ENCODE peak calls at places on chromosomes 11 and 22, in ten cellular contexts. One of them, this sample, is unnamed.
A peak's percentile ranks its signal among the peaks of the same experiment; 100 is the strongest.

GRCh38 chr11:133830931-133831907 is 14.1 kb downstream of the SPATA19 start:
- DNase-seq in stomach: no peak
- DNase-seq in CD4-positive, alpha-beta memory T cell: no peak
- DNase-seq in uterus: no peak
- DNase-seq in heart left ventricle: no peak
- DNase-seq in transverse colon: no peak
- DNase-seq in thyroid gland: no peak
- DNase-seq in effector memory CD4-positive, alpha-beta T cell: no peak
- DNase-seq in breast epithelium: peak; percentile 7
- DNase-seq in body of pancreas: no peak
- DNase-seq in this sample: no peak

GRCh38 chr11:69852051-69852450 is 32.8 kb upstream of the FGF3 start:
- DNase-seq in CD4-positive, alpha-beta memory T cell: no peak
- DNase-seq in uterus: no peak
- DNase-seq in breast epithelium: no peak
- DNase-seq in heart left ventricle: no peak
- DNase-seq in transverse colon: no peak
- DNase-seq in body of pancreas: no peak
- DNase-seq in thyroid gland: no peak
- DNase-seq in stomach: no peak
- DNase-seq in effector memory CD4-positive, alpha-beta T cell: no peak
- DNase-seq in this sample: no peak

GRCh38 chr11:19311306-19312030 is 70.7 kb upstream of the E2F8 start:
- DNase-seq in breast epithelium: no peak
- DNase-seq in body of pancreas: peak; percentile 71
- DNase-seq in transverse colon: peak; percentile 74
- DNase-seq in effector memory CD4-positive, alpha-beta T cell: no peak
- DNase-seq in stomach: peak; percentile 76
- DNase-seq in uterus: peak; percentile 28
- DNase-seq in heart left ventricle: peak; percentile 66
- DNase-seq in thyroid gland: peak; percentile 75
- DNase-seq in CD4-positive, alpha-beta memory T cell: peak; percentile 5
- DNase-seq in this sample: no peak

GRCh38 chr11:131649861-131650260 is 279.4 kb downstream of the NTM start:
- DNase-seq in body of pancreas: no peak
- DNase-seq in uterus: no peak
- DNase-seq in thyroid gland: no peak
- DNase-seq in breast epithelium: no peak
- DNase-seq in effector memory CD4-positive, alpha-beta T cell: no peak
- DNase-seq in stomach: no peak
- DNase-seq in transverse colon: no peak
- DNase-seq in CD4-positive, alpha-beta memory T cell: no peak
- DNase-seq in heart left ventricle: no peak
- DNase-seq in this sample: no peak

GRCh38 chr11:95917188-95918036 is 6.5 kb downstream of the MTMR2 start:
- DNase-seq in transverse colon: no peak
- DNase-seq in uterus: no peak
- DNase-seq in heart left ventricle: no peak
- DNase-seq in body of pancreas: no peak
- DNase-seq in effector memory CD4-positive, alpha-beta T cell: no peak
- DNase-seq in stomach: no peak
- DNase-seq in breast epithelium: no peak
- DNase-seq in thyroid gland: no peak
- DNase-seq in CD4-positive, alpha-beta memory T cell: no peak
- DNase-seq in this sample: no peak

GRCh38 chr11:55819330-55819729 is at the start of gene OR5D18:
- DNase-seq in thyroid gland: no peak
- DNase-seq in effector memory CD4-positive, alpha-beta T cell: no peak
- DNase-seq in body of pancreas: no peak
- DNase-seq in breast epithelium: no peak
- DNase-seq in heart left ventricle: no peak
- DNase-seq in stomach: no peak
- DNase-seq in uterus: no peak
- DNase-seq in CD4-positive, alpha-beta memory T cell: no peak
- DNase-seq in transverse colon: no peak
- DNase-seq in this sample: no peak

GRCh38 chr22:31825513-31825912 is 71.7 kb downstream of the DEPDC5 start:
- DNase-seq in effector memory CD4-positive, alpha-beta T cell: no peak
- DNase-seq in body of pancreas: no peak
- DNase-seq in stomach: no peak
- DNase-seq in uterus: no peak
- DNase-seq in CD4-positive, alpha-beta memory T cell: no peak
- DNase-seq in heart left ventricle: no peak
- DNase-seq in thyroid gland: no peak
- DNase-seq in transverse colon: no peak
- DNase-seq in breast epithelium: no peak
- DNase-seq in this sample: no peak

GRCh38 chr11:3616721-3617460 is 24.9 kb downstream of the ART5 start:
- DNase-seq in thyroid gland: peak; percentile 88
- DNase-seq in effector memory CD4-positive, alpha-beta T cell: no peak
- DNase-seq in breast epithelium: no peak
- DNase-seq in CD4-positive, alpha-beta memory T cell: no peak
- DNase-seq in body of pancreas: no peak
- DNase-seq in heart left ventricle: no peak
- DNase-seq in stomach: no peak
- DNase-seq in transverse colon: no peak
- DNase-seq in uterus: no peak
- DNase-seq in this sample: no peak

GRCh38 chr11:102806296-102806695 is 8.3 kb upstream of the MMP1 start:
- DNase-seq in breast epithelium: no peak
- DNase-seq in stomach: no peak
- DNase-seq in CD4-positive, alpha-beta memory T cell: no peak
- DNase-seq in transverse colon: no peak
- DNase-seq in thyroid gland: no peak
- DNase-seq in effector memory CD4-positive, alpha-beta T cell: no peak
- DNase-seq in body of pancreas: no peak
- DNase-seq in uterus: no peak
- DNase-seq in heart left ventricle: no peak
- DNase-seq in this sample: no peak

GRCh38 chr22:46620588-46621242 is 529 bp downstream of the GRAMD4 start:
- DNase-seq in uterus: no peak
- DNase-seq in transverse colon: no peak
- DNase-seq in heart left ventricle: no peak
- DNase-seq in breast epithelium: no peak
- DNase-seq in effector memory CD4-positive, alpha-beta T cell: no peak
- DNase-seq in CD4-positive, alpha-beta memory T cell: no peak
- DNase-seq in stomach: no peak
- DNase-seq in body of pancreas: no peak
- DNase-seq in thyroid gland: no peak
- DNase-seq in this sample: no peak

GRCh38 chr11:85643255-85643654 is 4.5 kb upstream of the TMEM126A start:
- DNase-seq in stomach: peak; percentile 38
- DNase-seq in transverse colon: peak; percentile 16
- DNase-seq in breast epithelium: no peak
- DNase-seq in effector memory CD4-positive, alpha-beta T cell: no peak
- DNase-seq in heart left ventricle: peak; percentile 72
- DNase-seq in thyroid gland: no peak
- DNase-seq in CD4-positive, alpha-beta memory T cell: no peak
- DNase-seq in body of pancreas: peak; percentile 44
- DNase-seq in uterus: no peak
- DNase-seq in this sample: no peak

GRCh38 chr22:20783844-20784723 is 10.2 kb downstream of the SERPIND1 start:
- DNase-seq in breast epithelium: no peak
- DNase-seq in body of pancreas: peak; percentile 45
- DNase-seq in transverse colon: peak; percentile 31
- DNase-seq in heart left ventricle: no peak
- DNase-seq in stomach: no peak
- DNase-seq in CD4-positive, alpha-beta memory T cell: peak; percentile 35
- DNase-seq in effector memory CD4-positive, alpha-beta T cell: no peak
- DNase-seq in thyroid gland: peak; percentile 53
- DNase-seq in uterus: no peak
- DNase-seq in this sample: peak; percentile 36

GRCh38 chr11:132055296-132055695 is 684.9 kb downstream of the NTM start:
- DNase-seq in stomach: no peak
- DNase-seq in CD4-positive, alpha-beta memory T cell: no peak
- DNase-seq in breast epithelium: no peak
- DNase-seq in transverse colon: no peak
- DNase-seq in heart left ventricle: no peak
- DNase-seq in body of pancreas: no peak
- DNase-seq in effector memory CD4-positive, alpha-beta T cell: no peak
- DNase-seq in uterus: no peak
- DNase-seq in thyroid gland: no peak
- DNase-seq in this sample: no peak

GRCh38 chr11:19241260-19242183 is 777 bp upstream of the E2F8 start:
- DNase-seq in body of pancreas: no peak
- DNase-seq in stomach: no peak
- DNase-seq in uterus: no peak
- DNase-seq in CD4-positive, alpha-beta memory T cell: no peak
- DNase-seq in effector memory CD4-positive, alpha-beta T cell: no peak
- DNase-seq in transverse colon: peak; percentile 49
- DNase-seq in breast epithelium: no peak
- DNase-seq in heart left ventricle: no peak
- DNase-seq in thyroid gland: peak; percentile 22
- DNase-seq in this sample: no peak

GRCh38 chr11:46290598-46291309 is 13.3 kb downstream of the CREB3L1 start:
- DNase-seq in breast epithelium: peak; percentile 78
- DNase-seq in thyroid gland: peak; percentile 85
- DNase-seq in transverse colon: peak; percentile 76
- DNase-seq in stomach: peak; percentile 79
- DNase-seq in heart left ventricle: peak; percentile 72
- DNase-seq in effector memory CD4-positive, alpha-beta T cell: no peak
- DNase-seq in CD4-positive, alpha-beta memory T cell: no peak
- DNase-seq in uterus: peak; percentile 93
- DNase-seq in body of pancreas: peak; percentile 78
- DNase-seq in this sample: no peak
- H3K4me1 ChIP-seq in breast epithelium: no peaks in the 10 kb centered on the region
- H3K4me1 ChIP-seq in thyroid gland: peaks cover 31% of the 10 kb centered on the region
- H3K4me1 ChIP-seq in transverse colon: peaks cover 62% of the 10 kb centered on the region
- H3K4me1 ChIP-seq in stomach: peaks cover 85% of the 10 kb centered on the region
- H3K4me1 ChIP-seq in heart left ventricle: peaks cover 45% of the 10 kb centered on the region
- H3K4me1 ChIP-seq in effector memory CD4-positive, alpha-beta T cell: peaks cover 6% of the 10 kb centered on the region
- H3K4me1 ChIP-seq in CD4-positive, alpha-beta memory T cell: peaks cover 2% of the 10 kb centered on the region
- H3K4me1 ChIP-seq in uterus: no peaks in the 10 kb centered on the region
- H3K4me1 ChIP-seq in body of pancreas: peaks cover 43% of the 10 kb centered on the region
- H3K4me1 ChIP-seq in this sample: peaks cover 2% of the 10 kb centered on the region

GRCh38 chr22:38314992-38315800 is 2.0 kb downstream of the CSNK1E start:
- DNase-seq in heart left ventricle: no peak
- DNase-seq in effector memory CD4-positive, alpha-beta T cell: no peak
- DNase-seq in CD4-positive, alpha-beta memory T cell: peak; percentile 34
- DNase-seq in breast epithelium: no peak
- DNase-seq in body of pancreas: no peak
- DNase-seq in thyroid gland: peak; percentile 41
- DNase-seq in uterus: no peak
- DNase-seq in stomach: peak; percentile 36
- DNase-seq in transverse colon: peak; percentile 41
- DNase-seq in this sample: peak; percentile 83
- H3K4me1 ChIP-seq in heart left ventricle: peaks cover 72% of the 10 kb centered on the region
- H3K4me1 ChIP-seq in effector memory CD4-positive, alpha-beta T cell: peaks cover 44% of the 10 kb centered on the region
- H3K4me1 ChIP-seq in CD4-positive, alpha-beta memory T cell: peaks cover 55% of the 10 kb centered on the region
- H3K4me1 ChIP-seq in breast epithelium: peaks cover 12% of the 10 kb centered on the region
- H3K4me1 ChIP-seq in body of pancreas: peaks cover 51% of the 10 kb centered on the region
- H3K4me1 ChIP-seq in thyroid gland: peaks cover 51% of the 10 kb centered on the region
- H3K4me1 ChIP-seq in uterus: peaks cover 5% of the 10 kb centered on the region
- H3K4me1 ChIP-seq in stomach: peaks cover 75% of the 10 kb centered on the region
- H3K4me1 ChIP-seq in transverse colon: peaks cover 76% of the 10 kb centered on the region
- H3K4me1 ChIP-seq in this sample: peaks cover 8% of the 10 kb centered on the region

DNA sequence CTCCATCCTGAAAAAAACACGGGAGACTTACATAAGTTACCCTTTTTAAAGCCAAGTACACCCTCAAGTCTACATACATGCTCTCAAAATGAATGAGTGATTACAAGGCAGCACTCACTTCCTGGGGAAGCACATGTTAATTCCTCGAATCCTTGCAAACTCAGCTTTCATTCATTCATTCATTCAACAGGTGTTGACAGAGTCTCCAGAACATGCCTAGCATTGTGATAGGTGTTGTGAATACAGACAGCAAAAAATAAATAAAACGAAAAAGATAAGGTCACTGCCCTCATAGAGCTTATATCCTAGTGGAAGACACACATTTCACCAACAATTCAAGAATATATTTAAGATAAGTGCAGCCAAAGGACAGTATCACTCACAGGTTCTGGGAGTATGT is 19.7 kb downstream of the MPPED2 start:
- DNase-seq in CD4-positive, alpha-beta memory T cell: no peak
- DNase-seq in heart left ventricle: no peak
- DNase-seq in transverse colon: no peak
- DNase-seq in thyroid gland: no peak
- DNase-seq in stomach: no peak
- DNase-seq in breast epithelium: no peak
- DNase-seq in uterus: no peak
- DNase-seq in body of pancreas: no peak
- DNase-seq in effector memory CD4-positive, alpha-beta T cell: no peak
- DNase-seq in this sample: no peak
- H3K4me1 ChIP-seq in CD4-positive, alpha-beta memory T cell: no peaks in the 10 kb centered on the region
- H3K4me1 ChIP-seq in heart left ventricle: peaks cover 6% of the 10 kb centered on the region
- H3K4me1 ChIP-seq in transverse colon: no peaks in the 10 kb centered on the region
- H3K4me1 ChIP-seq in thyroid gland: peaks cover 33% of the 10 kb centered on the region
- H3K4me1 ChIP-seq in stomach: no peaks in the 10 kb centered on the region
- H3K4me1 ChIP-seq in breast epithelium: no peaks in the 10 kb centered on the region
- H3K4me1 ChIP-seq in uterus: no peaks in the 10 kb centered on the region
- H3K4me1 ChIP-seq in body of pancreas: peaks cover under 1% of the 10 kb centered on the region
- H3K4me1 ChIP-seq in effector memory CD4-positive, alpha-beta T cell: no peaks in the 10 kb centered on the region
- H3K4me1 ChIP-seq in this sample: no peaks in the 10 kb centered on the region

GRCh38 chr11:118000067-118000849 is 14.1 kb downstream of the IL10RA start:
- DNase-seq in body of pancreas: no peak
- DNase-seq in thyroid gland: no peak
- DNase-seq in effector memory CD4-positive, alpha-beta T cell: no peak
- DNase-seq in CD4-positive, alpha-beta memory T cell: no peak
- DNase-seq in breast epithelium: no peak
- DNase-seq in uterus: no peak
- DNase-seq in heart left ventricle: no peak
- DNase-seq in transverse colon: no peak
- DNase-seq in stomach: no peak
- DNase-seq in this sample: no peak

GRCh38 chr11:117997436-117998200 is 11.4 kb downstream of the IL10RA start:
- DNase-seq in heart left ventricle: no peak
- DNase-seq in transverse colon: no peak
- DNase-seq in body of pancreas: no peak
- DNase-seq in CD4-positive, alpha-beta memory T cell: no peak
- DNase-seq in stomach: no peak
- DNase-seq in uterus: no peak
- DNase-seq in effector memory CD4-positive, alpha-beta T cell: no peak
- DNase-seq in thyroid gland: no peak
- DNase-seq in breast epithelium: no peak
- DNase-seq in this sample: no peak

GRCh38 chr11:117999354-117999993 is 13.3 kb downstream of the IL10RA start:
- DNase-seq in uterus: no peak
- DNase-seq in effector memory CD4-positive, alpha-beta T cell: no peak
- DNase-seq in heart left ventricle: no peak
- DNase-seq in breast epithelium: no peak
- DNase-seq in transverse colon: no peak
- DNase-seq in stomach: no peak
- DNase-seq in body of pancreas: no peak
- DNase-seq in CD4-positive, alpha-beta memory T cell: no peak
- DNase-seq in thyroid gland: no peak
- DNase-seq in this sample: no peak

GRCh38 chr11:117998664-117999353 is 12.6 kb downstream of the IL10RA start:
- DNase-seq in heart left ventricle: no peak
- DNase-seq in breast epithelium: no peak
- DNase-seq in stomach: no peak
- DNase-seq in uterus: no peak
- DNase-seq in thyroid gland: no peak
- DNase-seq in body of pancreas: no peak
- DNase-seq in transverse colon: no peak
- DNase-seq in effector memory CD4-positive, alpha-beta T cell: no peak
- DNase-seq in CD4-positive, alpha-beta memory T cell: no peak
- DNase-seq in this sample: no peak

DNA sequence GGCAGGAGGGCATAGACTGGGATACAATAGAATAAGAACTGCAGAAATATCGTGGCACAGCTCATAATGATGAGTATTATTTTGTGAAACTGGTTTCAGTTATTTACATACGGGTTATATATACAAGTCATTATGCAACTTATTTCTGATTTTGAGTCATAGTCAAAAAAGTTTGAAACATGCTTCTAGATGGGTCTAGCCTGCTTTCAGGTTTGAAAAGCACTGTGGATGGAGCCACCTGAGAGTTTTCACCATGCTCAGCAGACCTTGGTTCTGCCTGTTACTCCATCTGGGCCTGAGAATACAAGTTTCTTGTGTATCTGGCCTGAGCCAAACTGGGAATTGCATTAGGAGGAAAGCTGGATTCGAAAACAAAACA is 12.0 kb downstream of the IL10RA start:
- DNase-seq in effector memory CD4-positive, alpha-beta T cell: no peak
- DNase-seq in transverse colon: no peak
- DNase-seq in body of pancreas: no peak
- DNase-seq in heart left ventricle: peak; percentile 5
- DNase-seq in thyroid gland: no peak
- DNase-seq in CD4-positive, alpha-beta memory T cell: no peak
- DNase-seq in stomach: no peak
- DNase-seq in breast epithelium: no peak
- DNase-seq in uterus: no peak
- DNase-seq in this sample: no peak
- H3K4me1 ChIP-seq in effector memory CD4-positive, alpha-beta T cell: peaks cover 85% of the 10 kb centered on the region
- H3K4me1 ChIP-seq in transverse colon: peaks cover 21% of the 10 kb centered on the region
- H3K4me1 ChIP-seq in body of pancreas: no peaks in the 10 kb centered on the region
- H3K4me1 ChIP-seq in heart left ventricle: peaks cover 11% of the 10 kb centered on the region
- H3K4me1 ChIP-seq in thyroid gland: no peaks in the 10 kb centered on the region
- H3K4me1 ChIP-seq in CD4-positive, alpha-beta memory T cell: peaks cover 100% of the 10 kb centered on the region
- H3K4me1 ChIP-seq in stomach: peaks cover 39% of the 10 kb centered on the region
- H3K4me1 ChIP-seq in breast epithelium: no peaks in the 10 kb centered on the region
- H3K4me1 ChIP-seq in uterus: no peaks in the 10 kb centered on the region
- H3K4me1 ChIP-seq in this sample: no peaks in the 10 kb centered on the region

This sample was measured in tibial artery.